ENCODE peak calls at places on chromosomes 1 and 21, in six cellular contexts. G, L, H, A, S and M are unnamed samples.

GRCh38 chr1:16249838-16250241 is 12.9 kb upstream of the CPLANE2 start:
- DNase-seq in G (no peak), L (peak), H (no peak), A (peak), S (no peak), M (no peak)

GRCh38 chr1:168466703-168467081 is 77.1 kb downstream of the XCL2 start:
- DNase-seq in G (no peak), L (no peak), H (no peak), A (no peak), S (no peak), M (no peak)

GRCh38 chr1:35431173-35431599 is 126.0 kb downstream of the KIAA0319L start:
- DNase-seq in G (no peak), L (no peak), H (no peak), A (no peak), S (no peak), M (no peak)

GRCh38 chr1:209643295-209644020 is 8.8 kb downstream of the LAMB3 start:
- DNase-seq in G (no peak), L (no peak), H (no peak), A (no peak), S (peak), M (no peak)

GRCh38 chr1:192022839-192023238 is 135.4 kb upstream of the RGS18 start:
- DNase-seq in G (no peak), L (no peak), H (no peak), A (no peak), S (no peak), M (no peak)

GRCh38 chr1:33370286-33370685 is 49.4 kb upstream of the A3GALT2 start:
- DNase-seq in G (no peak), L (no peak), H (no peak), A (no peak), S (no peak), M (no peak)

GRCh38 chr1:205662791-205663190 is 17.5 kb downstream of the SLC45A3 start:
- DNase-seq in G (no peak), L (no peak), H (no peak), A (no peak), S (no peak), M (no peak)

GRCh38 chr1:231139125-231139649 is 22.7 kb upstream of the TRIM67 start:
- DNase-seq in G (no peak), L (no peak), H (no peak), A (peak), S (no peak), M (no peak)

GRCh38 chr1:175969236-175969635 is 225.8 kb upstream of the TNR start:
- DNase-seq in G (no peak), L (no peak), H (no peak), A (no peak), S (no peak), M (no peak)

GRCh38 chr1:87989346-87989745 is 660.7 kb downstream of the LMO4 start:
- DNase-seq in G (no peak), L (no peak), H (no peak), A (no peak), S (no peak), M (no peak)

GRCh38 chr1:91611498-91611917 is 110.9 kb downstream of the CDC7 start:
- DNase-seq in G (no peak), L (no peak), H (no peak), A (no peak), S (peak), M (peak)

GRCh38 chr1:2326524-2326923 is 64.8 kb downstream of the MORN1 start:
- DNase-seq in G (no peak), L (no peak), H (no peak), A (no peak), S (no peak), M (no peak)

GRCh38 chr1:201633811-201634210 is 94.9 kb downstream of the NAV1 start:
- DNase-seq in G (no peak), L (no peak), H (no peak), A (no peak), S (no peak), M (no peak)

GRCh38 chr1:63643926-63644325 is 50.7 kb downstream of the PGM1 start:
- DNase-seq in G (no peak), L (no peak), H (no peak), A (no peak), S (peak), M (no peak)

GRCh38 chr21:21373969-21374368 is 375.8 kb downstream of the NCAM2 start:
- DNase-seq in G (no peak), L (no peak), H (no peak), A (peak), S (no peak), M (no peak)

GRCh38 chr1:43603004-43603403 is 46.9 kb upstream of the KDM4A start:
- DNase-seq in G (no peak), L (no peak), H (no peak), A (no peak), S (no peak), M (peak)

GRCh38 chr1:239545466-239545865 is 159.1 kb downstream of the CHRM3 start:
- DNase-seq in G (no peak), L (no peak), H (no peak), A (no peak), S (no peak), M (no peak)

GRCh38 chr1:168271636-168272035 is 9.0 kb upstream of the TBX19 start:
- DNase-seq in G (no peak), L (no peak), H (no peak), A (no peak), S (no peak), M (no peak)

GRCh38 chr1:23865543-23865930 is 2.6 kb downstream of the FUCA1 start:
- DNase-seq in G (no peak), L (peak), H (no peak), A (peak), S (peak), M (no peak)

GRCh38 chr1:53326598-53327182 is 1.2 kb downstream of the LRP8 start:
- DNase-seq in G (no peak), L (no peak), H (no peak), A (no peak), S (peak), M (no peak)

GRCh38 chr1:26320896-26321295 is 3.1 kb downstream of the CD52 start:
- DNase-seq in G (no peak), L (no peak), H (no peak), A (no peak), S (no peak), M (no peak)

GRCh38 chr1:181135462-181135781 is 46.9 kb downstream of the IER5 start:
- DNase-seq in G (no peak), L (no peak), H (no peak), A (no peak), S (peak), M (no peak)

GRCh38 chr1:220227393-220227792 is 44.9 kb downstream of the RAB3GAP2 start:
- DNase-seq in G (no peak), L (no peak), H (no peak), A (no peak), S (no peak), M (no peak)

GRCh38 chr21:35066824-35067223 is 17.7 kb upstream of the RUNX1 start:
- DNase-seq in G (no peak), L (no peak), H (no peak), A (no peak), S (no peak), M (no peak)

DNA sequence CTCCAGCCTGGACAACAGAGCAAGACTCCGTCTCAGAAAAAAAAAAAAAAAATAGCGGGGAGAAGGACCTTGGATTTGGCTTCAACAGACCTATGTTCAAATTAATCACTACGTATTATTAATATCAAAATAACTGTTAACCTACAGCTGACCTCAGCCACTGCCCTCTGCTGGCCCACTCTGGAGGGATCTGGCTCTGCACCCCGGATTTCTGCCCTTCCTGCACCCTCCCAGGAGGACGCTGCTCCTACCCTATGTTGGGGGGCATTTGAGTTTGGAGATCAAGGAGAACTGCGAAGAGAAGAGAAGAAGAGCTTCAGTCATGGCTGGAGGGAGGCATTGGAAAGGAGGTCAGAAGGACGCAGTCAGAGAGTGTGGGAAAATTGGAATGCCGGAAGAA is 96.7 kb downstream of the PSMG1 start:
- DNase-seq in G (no peak), L (no peak), H (no peak), A (no peak), S (no peak), M (no peak)
- TF ChIP-seq CTCF in G (no peak), L (no peak), H (no peak), A (peak), S (no peak), M (no peak)

GRCh38 chr1:50108497-50109073 is at the start of gene ELAVL4:
- DNase-seq in G (no peak), L (no peak), H (no peak), A (no peak), S (no peak), M (no peak)

GRCh38 chr1:50103615-50104081 is 5.1 kb upstream of the ELAVL4 start:
- DNase-seq in G (no peak), L (no peak), H (no peak), A (no peak), S (no peak), M (no peak)

GRCh38 chr1:50106095-50106761 is 2.5 kb upstream of the ELAVL4 start:
- DNase-seq in G (no peak), L (no peak), H (no peak), A (no peak), S (no peak), M (no peak)

GRCh38 chr1:50109647-50110075 is 941 bp downstream of the ELAVL4 start:
- DNase-seq in G (no peak), L (no peak), H (no peak), A (no peak), S (no peak), M (no peak)

GRCh38 chr1:50105430-50105829 is 3.3 kb upstream of the ELAVL4 start:
- DNase-seq in G (no peak), L (no peak), H (no peak), A (no peak), S (no peak), M (no peak)
- TF ChIP-seq CTCF in G (no peak), L (no peak), H (no peak), A (no peak), S (peak), M (peak)

GRCh38 chr1:68454534-68454933 is 4.8 kb upstream of the RPE65 start:
- DNase-seq in G (no peak), L (no peak), H (no peak), A (no peak), S (no peak), M (no peak)
- TF ChIP-seq CTCF in G (no peak), L (no peak), H (no peak), A (no peak), S (no peak), M (no peak)

GRCh38 chr1:160207118-160207650 is 2.0 kb downstream of the PEA15 start:
- DNase-seq in G (no peak), L (no peak), H (no peak), A (no peak), S (no peak), M (no peak)

GRCh38 chr1:160206421-160207117 is 1.4 kb downstream of the PEA15 start:
- DNase-seq in G (no peak), L (no peak), H (no peak), A (peak), S (no peak), M (no peak)

GRCh38 chr1:160205974-160206369 is 788 bp downstream of the PEA15 start:
- DNase-seq in G (peak), L (no peak), H (peak), A (peak), S (peak), M (no peak)

GRCh38 chr1:160204526-160205241 is 500 bp upstream of the PEA15 start:
- DNase-seq in G (no peak), L (no peak), H (no peak), A (no peak), S (no peak), M (no peak)

GRCh38 chr1:160205242-160205973 is at the start of gene PEA15:
- DNase-seq in G (peak), L (peak), H (peak), A (peak), S (peak), M (peak)
- TF ChIP-seq CTCF in G (no peak), L (no peak), H (no peak), A (no peak), S (no peak), M (no peak)

DNA sequence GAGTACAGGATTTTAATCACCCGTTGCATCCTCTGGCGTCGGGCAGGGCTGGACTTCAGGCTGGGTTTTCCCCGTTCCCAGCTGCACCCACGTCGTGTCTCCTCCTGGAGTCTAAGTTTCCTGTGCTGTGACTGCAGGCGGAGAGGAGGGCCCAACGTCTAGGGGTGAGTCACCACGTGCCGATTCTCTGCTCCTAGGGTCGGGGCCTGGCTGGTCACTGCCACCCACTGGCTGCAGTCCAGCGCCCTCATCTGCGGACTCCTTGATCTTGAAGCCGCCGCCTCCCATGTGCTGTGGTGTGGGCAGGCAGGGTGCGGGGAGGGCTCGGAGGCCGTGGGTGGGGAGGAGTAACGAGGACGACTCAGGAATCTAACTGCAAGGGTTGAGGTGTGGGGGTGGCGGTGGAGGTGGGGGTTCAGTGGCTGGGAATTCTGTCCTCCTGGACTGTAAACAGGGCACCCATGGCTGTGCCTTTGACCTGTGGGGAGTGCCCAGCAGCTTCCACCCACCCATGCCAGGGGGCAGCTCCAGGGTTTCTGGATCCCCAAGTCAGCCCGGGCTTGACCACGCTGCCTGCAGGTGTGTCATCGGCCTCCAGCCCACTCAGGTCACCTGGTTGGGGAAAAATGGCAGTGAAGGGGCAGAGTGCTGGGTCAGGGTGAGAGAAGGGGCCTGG is 77.8 kb downstream of the ALPL start:
- DNase-seq in G (no peak), L (no peak), H (no peak), A (peak), S (no peak), M (no peak)
- TF ChIP-seq CTCF in G (no peak), L (no peak), H (no peak), A (peak), S (no peak), M (no peak)

DNA sequence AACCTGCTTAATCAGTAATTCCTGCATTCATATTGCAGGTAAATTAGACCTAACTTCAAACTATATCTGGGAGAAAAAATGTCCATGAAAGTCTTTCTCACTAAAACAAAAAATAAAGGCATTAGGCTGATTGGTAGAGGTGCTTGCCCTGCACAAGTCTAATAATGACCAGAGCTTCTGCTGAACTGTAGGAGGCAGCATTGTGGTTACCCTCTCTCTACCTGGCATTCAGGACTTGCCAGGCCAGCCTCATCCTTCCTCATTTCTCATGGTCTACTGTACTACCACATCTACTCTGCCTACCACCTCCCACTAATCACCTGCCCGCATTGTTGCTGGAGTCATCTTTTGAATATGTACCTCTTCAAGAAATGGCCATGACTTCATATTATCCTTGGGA is 60.8 kb upstream of the KRTAP11-1 start:
- DNase-seq in G (no peak), L (no peak), H (no peak), A (no peak), S (no peak), M (no peak)
- TF ChIP-seq CTCF in G (no peak), L (no peak), H (no peak), A (no peak), S (no peak), M (no peak)